ENCODE peak calls at places on chromosomes 12 and 14, in nine cellular contexts. One of them, this sample, is unnamed.
A peak's percentile ranks its signal among the peaks of the same experiment; 100 is the strongest.

GRCh38 chr14:100900837-100901390 is 2.6 kb downstream of the RTL1 start:
- DNase-seq in adipocyte: no peak
- DNase-seq in tibial artery: peak; percentile 25
- DNase-seq in mammary epithelial cell: no peak
- DNase-seq in ascending aorta: peak; percentile 56
- DNase-seq in brain microvascular endothelial cell: no peak
- DNase-seq in fibroblast of the aortic adventitia: no peak
- DNase-seq in small intestine: peak; percentile 6
- DNase-seq in hepatocyte: peak; percentile 80
- DNase-seq in this sample: peak; percentile 22

GRCh38 chr14:89276424-89276975 is 140.5 kb downstream of the FOXN3 start:
- DNase-seq in adipocyte: no peak
- DNase-seq in tibial artery: peak; percentile 62
- DNase-seq in mammary epithelial cell: peak; percentile 42
- DNase-seq in ascending aorta: peak; percentile 58
- DNase-seq in brain microvascular endothelial cell: peak; percentile 83
- DNase-seq in fibroblast of the aortic adventitia: no peak
- DNase-seq in small intestine: no peak
- DNase-seq in hepatocyte: no peak
- DNase-seq in this sample: peak; percentile 91

GRCh38 chr12:24719293-24719721 is 229.6 kb downstream of the BCAT1 start:
- DNase-seq in adipocyte: no peak
- DNase-seq in tibial artery: no peak
- DNase-seq in mammary epithelial cell: peak; percentile 87
- DNase-seq in ascending aorta: no peak
- DNase-seq in brain microvascular endothelial cell: peak; percentile 72
- DNase-seq in fibroblast of the aortic adventitia: peak; percentile 38
- DNase-seq in small intestine: no peak
- DNase-seq in hepatocyte: no peak
- DNase-seq in this sample: peak; percentile 48

GRCh38 chr12:3533703-3534386 is 42.8 kb downstream of the PRMT8 start:
- DNase-seq in adipocyte: peak; percentile 7
- DNase-seq in tibial artery: no peak
- DNase-seq in mammary epithelial cell: no peak
- DNase-seq in ascending aorta: no peak
- DNase-seq in brain microvascular endothelial cell: peak; percentile 7
- DNase-seq in fibroblast of the aortic adventitia: peak; percentile 15
- DNase-seq in small intestine: no peak
- DNase-seq in hepatocyte: peak; percentile 62
- DNase-seq in this sample: peak; percentile 58

GRCh38 chr12:26832817-26833691 is at the start of gene ITPR2:
- DNase-seq in adipocyte: peak; percentile 98
- DNase-seq in tibial artery: peak; percentile 98
- DNase-seq in mammary epithelial cell: peak; percentile 95
- DNase-seq in ascending aorta: peak; percentile 98
- DNase-seq in brain microvascular endothelial cell: peak; percentile 78
- DNase-seq in fibroblast of the aortic adventitia: peak; percentile 80
- DNase-seq in small intestine: peak; percentile 93
- DNase-seq in hepatocyte: peak; percentile 97
- DNase-seq in this sample: peak; percentile 89

GRCh38 chr12:57521475-57522018 is 1.1 kb upstream of the MBD6 start:
- DNase-seq in adipocyte: no peak
- DNase-seq in tibial artery: peak; percentile 76
- DNase-seq in mammary epithelial cell: no peak
- DNase-seq in ascending aorta: no peak
- DNase-seq in brain microvascular endothelial cell: no peak
- DNase-seq in fibroblast of the aortic adventitia: no peak
- DNase-seq in small intestine: peak; percentile 54
- DNase-seq in hepatocyte: peak; percentile 85
- DNase-seq in this sample: peak; percentile 72

GRCh38 chr14:72692678-72693077 is 201.2 kb downstream of the DPF3 start:
- DNase-seq in adipocyte: no peak
- DNase-seq in tibial artery: no peak
- DNase-seq in mammary epithelial cell: peak; percentile 32
- DNase-seq in ascending aorta: no peak
- DNase-seq in brain microvascular endothelial cell: no peak
- DNase-seq in fibroblast of the aortic adventitia: no peak
- DNase-seq in small intestine: peak; percentile 18
- DNase-seq in hepatocyte: peak; percentile 30
- DNase-seq in this sample: peak; percentile 15

GRCh38 chr12:47160296-47161244 is 80.8 kb upstream of the AMIGO2 start:
- DNase-seq in adipocyte: no peak
- DNase-seq in tibial artery: no peak
- DNase-seq in mammary epithelial cell: no peak
- DNase-seq in ascending aorta: no peak
- DNase-seq in brain microvascular endothelial cell: peak; percentile 47
- DNase-seq in fibroblast of the aortic adventitia: peak; percentile 35
- DNase-seq in small intestine: no peak
- DNase-seq in hepatocyte: no peak
- DNase-seq in this sample: no peak

GRCh38 chr14:75361751-75362433 is 65.9 kb upstream of the JDP2 start:
- DNase-seq in adipocyte: peak; percentile 61
- DNase-seq in tibial artery: peak; percentile 85
- DNase-seq in mammary epithelial cell: no peak
- DNase-seq in ascending aorta: peak; percentile 73
- DNase-seq in brain microvascular endothelial cell: no peak
- DNase-seq in fibroblast of the aortic adventitia: no peak
- DNase-seq in small intestine: no peak
- DNase-seq in hepatocyte: no peak
- DNase-seq in this sample: no peak

GRCh38 chr14:74240794-74241610 is 1.8 kb downstream of the VSX2 start:
- DNase-seq in adipocyte: peak; percentile 17
- DNase-seq in tibial artery: no peak
- DNase-seq in mammary epithelial cell: no peak
- DNase-seq in ascending aorta: no peak
- DNase-seq in brain microvascular endothelial cell: no peak
- DNase-seq in fibroblast of the aortic adventitia: peak; percentile 7
- DNase-seq in small intestine: no peak
- DNase-seq in hepatocyte: no peak
- DNase-seq in this sample: no peak

GRCh38 chr14:32597771-32598170 is 268.7 kb downstream of the AKAP6 start:
- DNase-seq in adipocyte: no peak
- DNase-seq in tibial artery: no peak
- DNase-seq in mammary epithelial cell: no peak
- DNase-seq in ascending aorta: no peak
- DNase-seq in brain microvascular endothelial cell: no peak
- DNase-seq in fibroblast of the aortic adventitia: no peak
- DNase-seq in small intestine: no peak
- DNase-seq in hepatocyte: no peak
- DNase-seq in this sample: no peak

GRCh38 chr14:69439516-69440270 is 41.2 kb downstream of the SLC39A9 start:
- DNase-seq in adipocyte: no peak
- DNase-seq in tibial artery: no peak
- DNase-seq in mammary epithelial cell: no peak
- DNase-seq in ascending aorta: no peak
- DNase-seq in brain microvascular endothelial cell: no peak
- DNase-seq in fibroblast of the aortic adventitia: no peak
- DNase-seq in small intestine: no peak
- DNase-seq in hepatocyte: no peak
- DNase-seq in this sample: no peak

GRCh38 chr14:79580908-79581307 is 630.4 kb downstream of the DIO2 start:
- DNase-seq in adipocyte: no peak
- DNase-seq in tibial artery: no peak
- DNase-seq in mammary epithelial cell: no peak
- DNase-seq in ascending aorta: no peak
- DNase-seq in brain microvascular endothelial cell: no peak
- DNase-seq in fibroblast of the aortic adventitia: no peak
- DNase-seq in small intestine: no peak
- DNase-seq in hepatocyte: no peak
- DNase-seq in this sample: no peak

GRCh38 chr12:95607642-95608041 is 56.4 kb upstream of the USP44 start:
- DNase-seq in adipocyte: no peak
- DNase-seq in tibial artery: no peak
- DNase-seq in mammary epithelial cell: no peak
- DNase-seq in ascending aorta: no peak
- DNase-seq in brain microvascular endothelial cell: no peak
- DNase-seq in fibroblast of the aortic adventitia: no peak
- DNase-seq in small intestine: no peak
- DNase-seq in hepatocyte: no peak
- DNase-seq in this sample: no peak

GRCh38 chr12:62772556-62772955 is 162.4 kb downstream of the PPM1H start:
- DNase-seq in adipocyte: no peak
- DNase-seq in tibial artery: no peak
- DNase-seq in mammary epithelial cell: peak; percentile 9
- DNase-seq in ascending aorta: no peak
- DNase-seq in brain microvascular endothelial cell: no peak
- DNase-seq in fibroblast of the aortic adventitia: peak; percentile 28
- DNase-seq in small intestine: no peak
- DNase-seq in hepatocyte: no peak
- DNase-seq in this sample: no peak

GRCh38 chr14:95034806-95035205 is 122.5 kb downstream of the DICER1 start:
- DNase-seq in adipocyte: no peak
- DNase-seq in tibial artery: no peak
- DNase-seq in mammary epithelial cell: no peak
- DNase-seq in ascending aorta: no peak
- DNase-seq in brain microvascular endothelial cell: no peak
- DNase-seq in fibroblast of the aortic adventitia: no peak
- DNase-seq in small intestine: no peak
- DNase-seq in hepatocyte: no peak
- DNase-seq in this sample: no peak

GRCh38 chr12:68235576-68235975 is 10.0 kb upstream of the IL26 start:
- DNase-seq in adipocyte: no peak
- DNase-seq in tibial artery: no peak
- DNase-seq in mammary epithelial cell: no peak
- DNase-seq in ascending aorta: no peak
- DNase-seq in brain microvascular endothelial cell: no peak
- DNase-seq in fibroblast of the aortic adventitia: no peak
- DNase-seq in small intestine: no peak
- DNase-seq in hepatocyte: no peak
- DNase-seq in this sample: no peak

GRCh38 chr12:31685801-31686200 is 26.3 kb downstream of the ETFBKMT start:
- DNase-seq in adipocyte: no peak
- DNase-seq in tibial artery: no peak
- DNase-seq in mammary epithelial cell: no peak
- DNase-seq in ascending aorta: no peak
- DNase-seq in brain microvascular endothelial cell: no peak
- DNase-seq in fibroblast of the aortic adventitia: no peak
- DNase-seq in small intestine: no peak
- DNase-seq in hepatocyte: no peak
- DNase-seq in this sample: no peak

GRCh38 chr12:31687101-31687527 is 27.6 kb downstream of the ETFBKMT start:
- DNase-seq in adipocyte: no peak
- DNase-seq in tibial artery: no peak
- DNase-seq in mammary epithelial cell: no peak
- DNase-seq in ascending aorta: no peak
- DNase-seq in brain microvascular endothelial cell: no peak
- DNase-seq in fibroblast of the aortic adventitia: no peak
- DNase-seq in small intestine: no peak
- DNase-seq in hepatocyte: no peak
- DNase-seq in this sample: no peak

GRCh38 chr12:31682136-31682962 is 22.9 kb downstream of the ETFBKMT start:
- DNase-seq in adipocyte: peak; percentile 69
- DNase-seq in tibial artery: no peak
- DNase-seq in mammary epithelial cell: peak; percentile 73
- DNase-seq in ascending aorta: no peak
- DNase-seq in brain microvascular endothelial cell: peak; percentile 86
- DNase-seq in fibroblast of the aortic adventitia: peak; percentile 89
- DNase-seq in small intestine: peak; percentile 84
- DNase-seq in hepatocyte: peak; percentile 79
- DNase-seq in this sample: peak; percentile 96
- H3K4me3 ChIP-seq in adipocyte: no peak overlapping the region
- H3K4me3 ChIP-seq in tibial artery: no peak overlapping the region
- H3K4me3 ChIP-seq in mammary epithelial cell: no peak overlapping the region
- H3K4me3 ChIP-seq in ascending aorta: no peak overlapping the region
- H3K4me3 ChIP-seq in brain microvascular endothelial cell: no peak overlapping the region
- H3K4me3 ChIP-seq in fibroblast of the aortic adventitia: no peak overlapping the region
- H3K4me3 ChIP-seq in small intestine: no peak overlapping the region
- H3K4me3 ChIP-seq in hepatocyte: no peak overlapping the region
- H3K4me3 ChIP-seq in this sample: no peak overlapping the region

GRCh38 chr12:83665755-83666154 is 979.0 kb downstream of the TMTC2 start:
- DNase-seq in adipocyte: no peak
- DNase-seq in tibial artery: no peak
- DNase-seq in mammary epithelial cell: no peak
- DNase-seq in ascending aorta: no peak
- DNase-seq in brain microvascular endothelial cell: no peak
- DNase-seq in fibroblast of the aortic adventitia: no peak
- DNase-seq in small intestine: no peak
- DNase-seq in hepatocyte: no peak
- DNase-seq in this sample: no peak
- H3K4me3 ChIP-seq in adipocyte: no peak overlapping the region
- H3K4me3 ChIP-seq in tibial artery: no peak overlapping the region
- H3K4me3 ChIP-seq in mammary epithelial cell: no peak overlapping the region
- H3K4me3 ChIP-seq in ascending aorta: no peak overlapping the region
- H3K4me3 ChIP-seq in brain microvascular endothelial cell: no peak overlapping the region
- H3K4me3 ChIP-seq in fibroblast of the aortic adventitia: no peak overlapping the region
- H3K4me3 ChIP-seq in small intestine: no peak overlapping the region
- H3K4me3 ChIP-seq in hepatocyte: no peak overlapping the region
- H3K4me3 ChIP-seq in this sample: no peak overlapping the region

DNA sequence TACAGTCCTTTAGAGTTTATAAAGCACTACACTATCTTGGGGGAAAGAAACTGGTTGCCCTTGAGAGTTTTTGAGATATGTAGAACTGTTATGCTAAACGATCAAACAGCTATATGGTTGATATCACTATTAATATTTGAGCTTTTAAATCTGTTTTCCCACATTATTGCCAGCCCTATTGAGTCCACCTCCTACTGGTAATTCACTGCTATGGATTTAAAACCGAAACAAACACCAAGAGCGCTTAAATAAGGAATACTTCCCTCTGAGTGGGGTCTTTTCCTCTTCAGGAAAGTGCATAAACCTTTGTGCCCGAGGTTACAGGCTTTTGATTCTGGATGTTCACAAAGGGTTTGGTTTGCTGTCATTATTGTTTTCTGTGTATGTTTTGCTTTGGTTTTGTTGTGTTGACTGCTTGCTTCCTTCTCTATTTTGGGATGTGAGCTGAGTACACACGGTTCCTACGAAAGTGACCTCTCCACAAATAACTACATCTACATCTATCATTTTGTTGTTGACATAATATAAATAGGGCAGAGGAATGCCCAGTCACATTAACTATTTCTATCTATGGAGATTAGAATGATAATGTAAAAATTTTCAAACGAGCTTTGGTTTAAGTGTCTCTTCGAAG is 44.8 kb downstream of the LGR5 start:
- DNase-seq in adipocyte: no peak
- DNase-seq in tibial artery: no peak
- DNase-seq in mammary epithelial cell: no peak
- DNase-seq in ascending aorta: no peak
- DNase-seq in brain microvascular endothelial cell: no peak
- DNase-seq in fibroblast of the aortic adventitia: no peak
- DNase-seq in small intestine: no peak
- DNase-seq in hepatocyte: no peak
- DNase-seq in this sample: no peak
- H3K4me3 ChIP-seq in adipocyte: no peak overlapping the region
- H3K4me3 ChIP-seq in tibial artery: no peak overlapping the region
- H3K4me3 ChIP-seq in mammary epithelial cell: no peak overlapping the region
- H3K4me3 ChIP-seq in ascending aorta: no peak overlapping the region
- H3K4me3 ChIP-seq in brain microvascular endothelial cell: no peak overlapping the region
- H3K4me3 ChIP-seq in fibroblast of the aortic adventitia: peak overlapping the region; percentile 14
- H3K4me3 ChIP-seq in small intestine: no peak overlapping the region
- H3K4me3 ChIP-seq in hepatocyte: no peak overlapping the region
- H3K4me3 ChIP-seq in this sample: no peak overlapping the region

DNA sequence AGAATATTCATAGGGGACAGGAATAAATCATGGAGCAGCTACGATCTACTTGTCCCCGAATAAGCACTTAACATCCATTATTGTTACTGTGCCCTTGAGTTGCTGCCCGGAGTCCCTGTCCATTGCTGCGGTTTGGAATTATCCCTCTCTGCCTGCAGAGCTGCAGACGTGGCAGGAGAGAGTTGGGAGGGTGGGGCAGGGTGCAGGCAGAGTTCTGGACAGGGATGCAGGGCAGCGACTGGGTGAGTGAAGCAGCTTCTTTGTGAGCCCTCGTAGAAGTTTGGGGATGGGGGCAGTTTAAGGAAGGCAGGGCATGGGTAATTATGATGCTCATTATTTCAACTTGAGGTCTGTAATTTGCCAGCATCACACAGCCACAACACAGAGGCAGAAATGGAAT is 52.6 kb upstream of the STON2 start:
- DNase-seq in adipocyte: no peak
- DNase-seq in tibial artery: no peak
- DNase-seq in mammary epithelial cell: no peak
- DNase-seq in ascending aorta: no peak
- DNase-seq in brain microvascular endothelial cell: no peak
- DNase-seq in fibroblast of the aortic adventitia: no peak
- DNase-seq in small intestine: no peak
- DNase-seq in hepatocyte: no peak
- DNase-seq in this sample: no peak
- H3K4me3 ChIP-seq in adipocyte: no peak overlapping the region
- H3K4me3 ChIP-seq in tibial artery: no peak overlapping the region
- H3K4me3 ChIP-seq in mammary epithelial cell: no peak overlapping the region
- H3K4me3 ChIP-seq in ascending aorta: peak overlapping the region; percentile 22
- H3K4me3 ChIP-seq in brain microvascular endothelial cell: no peak overlapping the region
- H3K4me3 ChIP-seq in fibroblast of the aortic adventitia: peak overlapping the region; percentile 3
- H3K4me3 ChIP-seq in small intestine: no peak overlapping the region
- H3K4me3 ChIP-seq in hepatocyte: no peak overlapping the region
- H3K4me3 ChIP-seq in this sample: no peak overlapping the region

This sample was measured in choroid plexus epithelial cell.